ENCODE peak calls at places on chromosomes 12 and 14, in six cellular contexts. One of them, this sample, is unnamed.

GRCh38 chr14:48826058-48826457 is 760.1 kb downstream of the RPS29 start:
- DNase-seq in stomach: no peak
- DNase-seq in spleen: no peak
- DNase-seq in suprapubic skin: no peak
- DNase-seq in HepG2: no peak
- DNase-seq in K562: no peak
- DNase-seq in this sample: no peak

GRCh38 chr12:75943730-75944096 is 87.9 kb downstream of the PHLDA1 start:
- DNase-seq in stomach: no peak
- DNase-seq in spleen: no peak
- DNase-seq in suprapubic skin: no peak
- DNase-seq in HepG2: peak; percentile 74
- DNase-seq in K562: no peak
- DNase-seq in this sample: no peak

GRCh38 chr12:72134934-72135333 is 137.2 kb upstream of the TRHDE start:
- DNase-seq in stomach: no peak
- DNase-seq in spleen: no peak
- DNase-seq in suprapubic skin: no peak
- DNase-seq in HepG2: no peak
- DNase-seq in K562: no peak
- DNase-seq in this sample: no peak

GRCh38 chr12:6635856-6636521 is at the start of gene LPAR5:
- DNase-seq in stomach: peak; percentile 78
- DNase-seq in spleen: peak; percentile 93
- DNase-seq in suprapubic skin: no peak
- DNase-seq in HepG2: no peak
- DNase-seq in K562: peak; percentile 79
- DNase-seq in this sample: no peak

GRCh38 chr14:75831455-75831854 is 150.3 kb downstream of the TGFB3 start:
- DNase-seq in stomach: peak; percentile 93
- DNase-seq in spleen: no peak
- DNase-seq in suprapubic skin: peak; percentile 78
- DNase-seq in HepG2: peak; percentile 27
- DNase-seq in K562: peak; percentile 55
- DNase-seq in this sample: no peak

GRCh38 chr12:105053116-105053572 is 31.1 kb downstream of the ALDH1L2 start:
- DNase-seq in stomach: peak; percentile 86
- DNase-seq in spleen: peak; percentile 81
- DNase-seq in suprapubic skin: no peak
- DNase-seq in HepG2: peak; percentile 66
- DNase-seq in K562: peak; percentile 48
- DNase-seq in this sample: no peak

GRCh38 chr14:62253931-62254330 is 491.7 kb downstream of the SNAPC1 start:
- DNase-seq in stomach: no peak
- DNase-seq in spleen: no peak
- DNase-seq in suprapubic skin: no peak
- DNase-seq in HepG2: no peak
- DNase-seq in K562: no peak
- DNase-seq in this sample: no peak

GRCh38 chr12:69925291-69925690 is 100.3 kb downstream of the MYRFL start:
- DNase-seq in stomach: no peak
- DNase-seq in spleen: no peak
- DNase-seq in suprapubic skin: no peak
- DNase-seq in HepG2: peak; percentile 91
- DNase-seq in K562: no peak
- DNase-seq in this sample: no peak

GRCh38 chr12:39403376-39403775 is 39.5 kb downstream of the KIF21A start:
- DNase-seq in stomach: no peak
- DNase-seq in spleen: no peak
- DNase-seq in suprapubic skin: no peak
- DNase-seq in HepG2: no peak
- DNase-seq in K562: no peak
- DNase-seq in this sample: no peak

GRCh38 chr14:84298738-84299137 is 1231.2 kb upstream of the FLRT2 start:
- DNase-seq in stomach: no peak
- DNase-seq in spleen: no peak
- DNase-seq in suprapubic skin: no peak
- DNase-seq in HepG2: no peak
- DNase-seq in K562: no peak
- DNase-seq in this sample: no peak

GRCh38 chr14:67416085-67416484 is 4.1 kb upstream of the PLEK2 start:
- DNase-seq in stomach: no peak
- DNase-seq in spleen: no peak
- DNase-seq in suprapubic skin: no peak
- DNase-seq in HepG2: no peak
- DNase-seq in K562: peak; percentile 47
- DNase-seq in this sample: no peak

GRCh38 chr14:101031721-101032120 is 128.2 kb upstream of the RTL1 start:
- DNase-seq in stomach: no peak
- DNase-seq in spleen: peak; percentile 48
- DNase-seq in suprapubic skin: peak; percentile 47
- DNase-seq in HepG2: no peak
- DNase-seq in K562: no peak
- DNase-seq in this sample: no peak

GRCh38 chr14:61472025-61472672 is 150.8 kb downstream of the PRKCH start:
- DNase-seq in stomach: no peak
- DNase-seq in spleen: peak; percentile 83
- DNase-seq in suprapubic skin: no peak
- DNase-seq in HepG2: peak; percentile 90
- DNase-seq in K562: no peak
- DNase-seq in this sample: no peak

GRCh38 chr12:10851243-10851858 is 2.1 kb upstream of the PRR4 start:
- DNase-seq in stomach: no peak
- DNase-seq in spleen: no peak
- DNase-seq in suprapubic skin: no peak
- DNase-seq in HepG2: no peak
- DNase-seq in K562: no peak
- DNase-seq in this sample: no peak

GRCh38 chr14:20743556-20743955 is 2.1 kb upstream of the EDDM3A start:
- DNase-seq in stomach: no peak
- DNase-seq in spleen: no peak
- DNase-seq in suprapubic skin: no peak
- DNase-seq in HepG2: no peak
- DNase-seq in K562: no peak
- DNase-seq in this sample: no peak

GRCh38 chr12:93089805-93090569 is 160.9 kb upstream of the EEA1 start:
- DNase-seq in stomach: no peak
- DNase-seq in spleen: no peak
- DNase-seq in suprapubic skin: no peak
- DNase-seq in HepG2: no peak
- DNase-seq in K562: peak; percentile 51
- DNase-seq in this sample: no peak

GRCh38 chr12:78177298-78177697 is 346.6 kb downstream of the NAV3 start:
- DNase-seq in stomach: no peak
- DNase-seq in spleen: no peak
- DNase-seq in suprapubic skin: no peak
- DNase-seq in HepG2: no peak
- DNase-seq in K562: no peak
- DNase-seq in this sample: no peak

GRCh38 chr12:67067453-67068203 is 201.5 kb upstream of the CAND1 start:
- DNase-seq in stomach: no peak
- DNase-seq in spleen: no peak
- DNase-seq in suprapubic skin: no peak
- DNase-seq in HepG2: no peak
- DNase-seq in K562: no peak
- DNase-seq in this sample: no peak

GRCh38 chr12:2302711-2303255 is 250.0 kb downstream of the CACNA1C start:
- DNase-seq in stomach: no peak
- DNase-seq in spleen: no peak
- DNase-seq in suprapubic skin: no peak
- DNase-seq in HepG2: no peak
- DNase-seq in K562: no peak
- DNase-seq in this sample: no peak

GRCh38 chr12:19885092-19885813 is 446.0 kb downstream of the AEBP2 start:
- DNase-seq in stomach: no peak
- DNase-seq in spleen: no peak
- DNase-seq in suprapubic skin: no peak
- DNase-seq in HepG2: no peak
- DNase-seq in K562: no peak
- DNase-seq in this sample: no peak

GRCh38 chr12:130729344-130729743 is 13.2 kb upstream of the RIMBP2 start:
- DNase-seq in stomach: no peak
- DNase-seq in spleen: no peak
- DNase-seq in suprapubic skin: no peak
- DNase-seq in HepG2: no peak
- DNase-seq in K562: no peak
- DNase-seq in this sample: no peak

GRCh38 chr12:112309797-112310196 is 72.4 kb downstream of the HECTD4 start:
- DNase-seq in stomach: no peak
- DNase-seq in spleen: no peak
- DNase-seq in suprapubic skin: no peak
- DNase-seq in HepG2: no peak
- DNase-seq in K562: no peak
- DNase-seq in this sample: no peak

GRCh38 chr12:122036153-122036552 is 14.5 kb downstream of the BCL7A start:
- DNase-seq in stomach: no peak
- DNase-seq in spleen: no peak
- DNase-seq in suprapubic skin: no peak
- DNase-seq in HepG2: no peak
- DNase-seq in K562: no peak
- DNase-seq in this sample: no peak

GRCh38 chr12:3004655-3005565 is 45.7 kb downstream of the TEAD4 start:
- DNase-seq in stomach: no peak
- DNase-seq in spleen: no peak
- DNase-seq in suprapubic skin: no peak
- DNase-seq in HepG2: no peak
- DNase-seq in K562: no peak
- DNase-seq in this sample: no peak

GRCh38 chr12:13190275-13190674 is 6.3 kb upstream of the EMP1 start:
- DNase-seq in stomach: no peak
- DNase-seq in spleen: no peak
- DNase-seq in suprapubic skin: no peak
- DNase-seq in HepG2: no peak
- DNase-seq in K562: no peak
- DNase-seq in this sample: no peak

GRCh38 chr12:131808744-131809371 is 19.3 kb upstream of the MMP17 start:
- DNase-seq in stomach: no peak
- DNase-seq in spleen: peak; percentile 95
- DNase-seq in suprapubic skin: no peak
- DNase-seq in HepG2: no peak
- DNase-seq in K562: peak; percentile 37
- DNase-seq in this sample: no peak

GRCh38 chr14:41859336-41859735 is 252.7 kb downstream of the LRFN5 start:
- DNase-seq in stomach: no peak
- DNase-seq in spleen: no peak
- DNase-seq in suprapubic skin: no peak
- DNase-seq in HepG2: no peak
- DNase-seq in K562: no peak
- DNase-seq in this sample: no peak

GRCh38 chr14:36948157-36948859 is 224.1 kb downstream of the SLC25A21 start:
- DNase-seq in stomach: no peak
- DNase-seq in spleen: no peak
- DNase-seq in suprapubic skin: no peak
- DNase-seq in HepG2: no peak
- DNase-seq in K562: no peak
- DNase-seq in this sample: no peak

GRCh38 chr14:87877877-87878276 is 115.1 kb downstream of the GALC start:
- DNase-seq in stomach: no peak
- DNase-seq in spleen: no peak
- DNase-seq in suprapubic skin: no peak
- DNase-seq in HepG2: no peak
- DNase-seq in K562: no peak
- DNase-seq in this sample: no peak

GRCh38 chr12:12095016-12095415 is 24.3 kb downstream of the BCL2L14 start:
- DNase-seq in stomach: no peak
- DNase-seq in spleen: no peak
- DNase-seq in suprapubic skin: no peak
- DNase-seq in HepG2: peak; percentile 56
- DNase-seq in K562: no peak
- DNase-seq in this sample: no peak

GRCh38 chr14:68249534-68250517 is 430.2 kb downstream of the RAD51B start:
- DNase-seq in stomach: no peak
- DNase-seq in spleen: no peak
- DNase-seq in suprapubic skin: no peak
- DNase-seq in HepG2: no peak
- DNase-seq in K562: no peak
- DNase-seq in this sample: no peak

GRCh38 chr12:14567311-14568195 is at the start of gene PLBD1:
- DNase-seq in stomach: peak; percentile 77
- DNase-seq in spleen: peak; percentile 90
- DNase-seq in suprapubic skin: peak; percentile 89
- DNase-seq in HepG2: no peak
- DNase-seq in K562: peak; percentile 51
- DNase-seq in this sample: no peak
- H3K4me1 ChIP-seq in stomach: peaks cover 21% of the 10 kb centered on the region
- H3K4me1 ChIP-seq in spleen: peaks cover 49% of the 10 kb centered on the region
- H3K4me1 ChIP-seq in suprapubic skin: peaks cover 23% of the 10 kb centered on the region
- H3K4me1 ChIP-seq in HepG2: no peaks in the 10 kb centered on the region
- H3K4me1 ChIP-seq in K562: no peaks in the 10 kb centered on the region
- H3K4me1 ChIP-seq in this sample: peaks cover 13% of the 10 kb centered on the region

GRCh38 chr12:89194683-89195082 is 157.6 kb downstream of the DUSP6 start:
- DNase-seq in stomach: no peak
- DNase-seq in spleen: no peak
- DNase-seq in suprapubic skin: no peak
- DNase-seq in HepG2: no peak
- DNase-seq in K562: no peak
- DNase-seq in this sample: no peak

GRCh38 chr12:89189448-89189847 is 162.9 kb downstream of the DUSP6 start:
- DNase-seq in stomach: no peak
- DNase-seq in spleen: no peak
- DNase-seq in suprapubic skin: no peak
- DNase-seq in HepG2: no peak
- DNase-seq in K562: no peak
- DNase-seq in this sample: no peak

GRCh38 chr12:89195470-89195869 is 156.8 kb downstream of the DUSP6 start:
- DNase-seq in stomach: no peak
- DNase-seq in spleen: no peak
- DNase-seq in suprapubic skin: no peak
- DNase-seq in HepG2: no peak
- DNase-seq in K562: no peak
- DNase-seq in this sample: no peak

GRCh38 chr12:89187507-89187906 is 164.8 kb downstream of the DUSP6 start:
- DNase-seq in stomach: no peak
- DNase-seq in spleen: no peak
- DNase-seq in suprapubic skin: no peak
- DNase-seq in HepG2: no peak
- DNase-seq in K562: no peak
- DNase-seq in this sample: no peak

GRCh38 chr12:89192419-89192818 is 159.9 kb downstream of the DUSP6 start:
- DNase-seq in stomach: no peak
- DNase-seq in spleen: no peak
- DNase-seq in suprapubic skin: no peak
- DNase-seq in HepG2: peak; percentile 10
- DNase-seq in K562: no peak
- DNase-seq in this sample: no peak
- TF ChIP-seq POLR2AphosphoS5 in stomach: no peak
- TF ChIP-seq POLR2AphosphoS5 in spleen: no peak
- TF ChIP-seq POLR2AphosphoS5 in suprapubic skin: no peak
- TF ChIP-seq POLR2AphosphoS5 in HepG2: no peak
- TF ChIP-seq POLR2AphosphoS5 in K562: no peak
- TF ChIP-seq POLR2AphosphoS5 in this sample: no peak

GRCh38 chr12:79644274-79645234 is 46.2 kb downstream of the PAWR start:
- DNase-seq in stomach: no peak
- DNase-seq in spleen: no peak
- DNase-seq in suprapubic skin: no peak
- DNase-seq in HepG2: peak; percentile 15
- DNase-seq in K562: no peak
- DNase-seq in this sample: no peak
- H3K4me1 ChIP-seq in stomach: peaks cover 4% of the 10 kb centered on the region
- H3K4me1 ChIP-seq in spleen: no peaks in the 10 kb centered on the region
- H3K4me1 ChIP-seq in suprapubic skin: peaks cover 8% of the 10 kb centered on the region
- H3K4me1 ChIP-seq in HepG2: peaks cover 75% of the 10 kb centered on the region
- H3K4me1 ChIP-seq in K562: no peaks in the 10 kb centered on the region
- H3K4me1 ChIP-seq in this sample: peaks cover 21% of the 10 kb centered on the region

GRCh38 chr14:74348735-74349463 is 628 bp downstream of the VRTN start:
- DNase-seq in stomach: no peak
- DNase-seq in spleen: no peak
- DNase-seq in suprapubic skin: no peak
- DNase-seq in HepG2: no peak
- DNase-seq in K562: peak; percentile 38
- DNase-seq in this sample: no peak
- TF ChIP-seq POLR2AphosphoS5 in stomach: no peak
- TF ChIP-seq POLR2AphosphoS5 in spleen: no peak
- TF ChIP-seq POLR2AphosphoS5 in suprapubic skin: no peak
- TF ChIP-seq POLR2AphosphoS5 in HepG2: no peak
- TF ChIP-seq POLR2AphosphoS5 in K562: no peak
- TF ChIP-seq POLR2AphosphoS5 in this sample: no peak